ENCODE peak calls at places on chromosomes 12 and 14, in four cellular contexts. Y, U, I and W are unnamed samples.
A peak's percentile ranks its signal among the peaks of the same experiment; 100 is the strongest.

GRCh38 chr12:14938301-14938700 is at the start of gene ERP27:
- DNase-seq in Y (no peak), U (no peak), I (no peak), W (no peak)

GRCh38 chr12:16329594-16329993 is 17.9 kb upstream of the MGST1 start:
- DNase-seq in Y (no peak), U (no peak), I (no peak), W (no peak)

GRCh38 chr12:117897379-117898161 is 71.2 kb downstream of the KSR2 start:
- DNase-seq in Y (no peak), U (no peak), I (no peak), W (no peak)

GRCh38 chr12:71393625-71394024 is 46.0 kb upstream of the LGR5 start:
- DNase-seq in Y (no peak), U (no peak), I (no peak), W (no peak)

GRCh38 chr14:81450100-81450531 is 50.0 kb upstream of the STON2 start:
- DNase-seq in Y (no peak), U (peak; percentile 64), I (no peak), W (peak; percentile 71)

GRCh38 chr12:90174198-90174510 is 465.5 kb upstream of the ATP2B1 start:
- DNase-seq in Y (no peak), U (peak; percentile 30), I (no peak), W (no peak)

GRCh38 chr12:82650627-82651337 is 35.9 kb upstream of the TMTC2 start:
- DNase-seq in Y (no peak), U (peak; percentile 51), I (no peak), W (peak; percentile 33)

GRCh38 chr12:45969084-45969483 is 21.3 kb downstream of the SCAF11 start:
- DNase-seq in Y (no peak), U (no peak), I (no peak), W (no peak)

GRCh38 chr12:124111006-124111405 is 138.0 kb downstream of the ZNF664 start:
- DNase-seq in Y (no peak), U (no peak), I (no peak), W (no peak)

GRCh38 chr12:89247541-89247942 is 104.8 kb downstream of the DUSP6 start:
- DNase-seq in Y (no peak), U (peak; percentile 41), I (no peak), W (no peak)

GRCh38 chr12:29901585-29901984 is 117.8 kb upstream of the TMTC1 start:
- DNase-seq in Y (no peak), U (peak; percentile 1), I (no peak), W (no peak)

GRCh38 chr12:102501773-102502172 is 21.4 kb upstream of the IGF1 start:
- DNase-seq in Y (no peak), U (no peak), I (no peak), W (no peak)

GRCh38 chr12:32043928-32044549 is 62.6 kb upstream of the BICD1 start:
- DNase-seq in Y (no peak), U (no peak), I (no peak), W (no peak)

GRCh38 chr14:30607156-30607780 is 14.9 kb upstream of the SCFD1 start:
- DNase-seq in Y (no peak), U (peak; percentile 32), I (no peak), W (no peak)

GRCh38 chr12:12447837-12448236 is 91.0 kb downstream of the BORCS5 start:
- DNase-seq in Y (no peak), U (no peak), I (no peak), W (no peak)

GRCh38 chr12:107125833-107126232 is 32.5 kb upstream of the CRY1 start:
- DNase-seq in Y (no peak), U (no peak), I (no peak), W (no peak)

GRCh38 chr12:12819752-12820311 is 6.7 kb downstream of the DDX47 start:
- DNase-seq in Y (no peak), U (peak; percentile 93), I (peak; percentile 73), W (no peak)

GRCh38 chr12:116594325-116595038 is 35.3 kb downstream of the MAP1LC3B2 start:
- DNase-seq in Y (no peak), U (no peak), I (peak; percentile 89), W (peak; percentile 40)

GRCh38 chr12:34217660-34218059 is 195.4 kb downstream of the ALG10 start:
- DNase-seq in Y (no peak), U (no peak), I (peak; percentile 56), W (no peak)

GRCh38 chr12:93019911-93020224 is 90.8 kb upstream of the EEA1 start:
- DNase-seq in Y (no peak), U (no peak), I (no peak), W (no peak)

GRCh38 chr12:116803018-116803736 is 65.1 kb downstream of the RNFT2 start:
- DNase-seq in Y (no peak), U (no peak), I (no peak), W (no peak)

GRCh38 chr12:112945515-112945914 is 7.2 kb downstream of the OAS3 start:
- DNase-seq in Y (no peak), U (no peak), I (peak; percentile 37), W (no peak)

GRCh38 chr14:88422919-88423318 is 37.5 kb downstream of the SPATA7 start:
- DNase-seq in Y (no peak), U (peak; percentile 92), I (no peak), W (no peak)

GRCh38 chr12:18898469-18898868 is 160.6 kb downstream of the CAPZA3 start:
- DNase-seq in Y (no peak), U (peak; percentile 66), I (no peak), W (no peak)

GRCh38 chr14:22898302-22898894 is 15.4 kb downstream of the REM2 start:
- DNase-seq in Y (no peak), U (peak; percentile 87), I (no peak), W (no peak)

GRCh38 chr14:36264107-36264506 is 56.3 kb downstream of the MBIP start:
- DNase-seq in Y (no peak), U (no peak), I (no peak), W (no peak)

DNA sequence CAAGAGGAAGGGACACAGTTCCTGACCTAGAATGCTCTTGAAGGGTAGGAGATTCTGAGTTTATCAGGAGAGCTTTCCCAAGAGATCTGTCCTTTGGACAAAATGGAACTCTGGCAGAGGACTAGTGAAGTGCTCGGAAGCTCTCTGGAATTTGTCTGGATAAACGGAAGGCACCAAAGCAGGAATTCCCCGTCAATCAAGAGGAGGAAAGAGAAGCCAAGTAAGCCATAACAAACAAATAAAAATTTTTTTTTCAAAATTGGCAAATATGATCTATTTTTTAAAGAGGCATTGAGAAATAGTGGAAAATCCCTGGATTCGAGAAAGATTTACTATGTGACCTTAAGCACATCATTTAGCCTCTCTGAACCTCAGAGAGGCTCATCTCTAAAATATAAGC is 99.2 kb downstream of the GRIN2B start:
- DNase-seq in Y (no peak), U (no peak), I (no peak), W (no peak)
- TF ChIP-seq CTCF in Y (no peak), U (no peak), I (no peak), W (no peak)

GRCh38 chr12:58310828-58311273 is 369.5 kb downstream of the ATP23 start:
- DNase-seq in Y (no peak), U (peak; percentile 99), I (no peak), W (no peak)

GRCh38 chr12:58309806-58310205 is 368.4 kb downstream of the ATP23 start:
- DNase-seq in Y (no peak), U (no peak), I (no peak), W (no peak)

GRCh38 chr12:58306266-58306995 is 365.1 kb downstream of the ATP23 start:
- DNase-seq in Y (no peak), U (peak; percentile 29), I (no peak), W (no peak)

GRCh38 chr12:58313091-58313855 is 371.9 kb downstream of the ATP23 start:
- DNase-seq in Y (no peak), U (peak; percentile 90), I (no peak), W (no peak)

GRCh38 chr12:58310368-58310767 is 369.0 kb downstream of the ATP23 start:
- DNase-seq in Y (no peak), U (peak; percentile 73), I (no peak), W (no peak)
- TF ChIP-seq CTCF in Y (no peak), U (peak; percentile 24), I (no peak), W (no peak)

DNA sequence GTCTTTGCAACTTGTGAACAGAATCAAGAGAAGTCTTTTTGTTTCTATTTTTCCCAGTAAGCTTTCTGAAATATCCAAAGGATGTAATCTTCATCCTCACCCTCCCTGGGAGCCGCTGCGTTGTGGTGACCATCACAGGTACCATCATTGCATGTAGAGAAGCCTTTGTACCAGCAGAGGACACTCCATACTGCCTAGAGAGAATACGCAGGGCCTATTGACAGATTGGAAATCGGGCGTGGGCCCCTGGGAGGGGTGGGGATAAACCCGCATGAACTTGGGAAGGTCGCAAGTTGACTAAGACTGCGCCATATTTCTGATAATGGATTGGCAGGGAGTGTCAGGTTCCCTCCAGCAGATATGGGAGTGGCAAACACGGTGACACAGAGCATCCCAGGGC is 12.7 kb downstream of the KRT1 start:
- DNase-seq in Y (no peak), U (no peak), I (no peak), W (no peak)
- TF ChIP-seq CTCF in Y (no peak), U (peak; percentile 20), I (no peak), W (peak; percentile 27)

GRCh38 chr14:45039390-45039789 is 44.5 kb upstream of the PRPF39 start:
- DNase-seq in Y (no peak), U (no peak), I (no peak), W (no peak)
- TF ChIP-seq CTCF in Y (no peak), U (no peak), I (no peak), W (no peak)

GRCh38 chr12:119988440-119988787 is 622 bp upstream of the BICDL1 start:
- DNase-seq in Y (no peak), U (peak; percentile 67), I (no peak), W (no peak)
- TF ChIP-seq CTCF in Y (no peak), U (peak; percentile 35), I (no peak), W (no peak)

GRCh38 chr12:121889267-121889624 is 656 bp downstream of the PSMD9 start:
- DNase-seq in Y (no peak), U (no peak), I (no peak), W (no peak)
- TF ChIP-seq CTCF in Y (no peak), U (no peak), I (no peak), W (no peak)

GRCh38 chr12:47200446-47200845 is 120.7 kb upstream of the AMIGO2 start:
- DNase-seq in Y (no peak), U (no peak), I (no peak), W (no peak)
- TF ChIP-seq CTCF in Y (no peak), U (no peak), I (no peak), W (no peak)

GRCh38 chr14:105280525-105280924 is 20.3 kb downstream of the BRF1 start:
- DNase-seq in Y (no peak), U (no peak), I (no peak), W (no peak)

GRCh38 chr14:105281354-105282097 is 19.3 kb downstream of the BRF1 start:
- DNase-seq in Y (peak; percentile 38), U (peak; percentile 77), I (no peak), W (no peak)

GRCh38 chr14:105283899-105284298 is 16.9 kb downstream of the BRF1 start:
- DNase-seq in Y (no peak), U (no peak), I (no peak), W (no peak)

GRCh38 chr14:105283028-105283427 is 17.8 kb downstream of the BRF1 start:
- DNase-seq in Y (no peak), U (no peak), I (no peak), W (no peak)

GRCh38 chr14:105282098-105282725 is 18.6 kb downstream of the BRF1 start:
- DNase-seq in Y (no peak), U (no peak), I (no peak), W (no peak)
- TF ChIP-seq CTCF in Y (no peak), U (no peak), I (no peak), W (no peak)